ENCODE peak calls at places on chromosomes 16 and 17, in eight cellular contexts. P is pancreas; U is activated effector memory CD4-positive, alpha-beta T cell treated with Interleukin-2 at 50 U/mL for 16 hours; F is GM12892; J is progenitor cell of endocrine pancreas; W is caudate nucleus; N is heart right ventricle; T is activated naive CD4-positive, alpha-beta T cell treated with anti-CD3 and anti-CD28 coated beads, Interleukin-2, amount 50 U/mL, for 72 hours. O is an unnamed sample.

GRCh38 chr17:45248132-45248936 is 13.6 kb downstream of the SPATA32 start:
- DNase-seq in P (peak), U (peak), F (peak), J (no peak), W (no peak), N (no peak), T (peak), O (no peak)

GRCh38 chr16:84973776-84974523 is 37.4 kb downstream of the ZDHHC7 start:
- DNase-seq in P (no peak), U (no peak), F (no peak), J (no peak), W (peak), N (no peak), T (no peak), O (no peak)

GRCh38 chr17:1180958-1181768 is 1.4 kb upstream of the ABR start:
- DNase-seq in P (no peak), U (no peak), F (peak), J (no peak), W (no peak), N (no peak), T (no peak), O (peak)

GRCh38 chr16:77374384-77374783 is 60.5 kb downstream of the ADAMTS18 start:
- DNase-seq in P (no peak), U (no peak), F (no peak), J (no peak), W (no peak), N (no peak), T (no peak), O (no peak)

GRCh38 chr17:44088254-44088653 is 17.7 kb downstream of the G6PC3 start:
- DNase-seq in P (no peak), U (no peak), F (no peak), J (no peak), W (no peak), N (no peak), T (no peak), O (no peak)

GRCh38 chr17:1060991-1061390 is 64.1 kb downstream of the TIMM22 start:
- DNase-seq in P (peak), U (peak), F (no peak), J (no peak), W (no peak), N (no peak), T (no peak), O (no peak)

GRCh38 chr17:63960430-63960829 is 12.3 kb downstream of the SCN4A start:
- DNase-seq in P (no peak), U (no peak), F (no peak), J (no peak), W (no peak), N (no peak), T (no peak), O (no peak)

GRCh38 chr16:49465661-49466528 is 92.3 kb downstream of the C16orf78 start:
- DNase-seq in P (no peak), U (no peak), F (no peak), J (no peak), W (no peak), N (no peak), T (peak), O (no peak)

GRCh38 chr17:35214631-35215273 is 20.6 kb upstream of the SLC35G3 start:
- DNase-seq in P (no peak), U (peak), F (no peak), J (no peak), W (no peak), N (no peak), T (peak), O (no peak)

O was measured in GM12864.